ENCODE peak calls at places on chromosomes 16 and 17, in seven cellular contexts. One of them, this sample, is unnamed.

GRCh38 chr17:12627177-12627629 is 38.5 kb upstream of the MYOCD start:
- DNase-seq in IMR-90: peak
- DNase-seq in colonic mucosa: no peak
- DNase-seq in GM10248: no peak
- DNase-seq in epithelial cell of esophagus: peak
- DNase-seq in nephron progenitor cell: no peak
- DNase-seq in GM23338: no peak
- DNase-seq in this sample: peak

GRCh38 chr17:66953661-66954060 is 10.8 kb upstream of the CACNG4 start:
- DNase-seq in IMR-90: no peak
- DNase-seq in colonic mucosa: no peak
- DNase-seq in GM10248: no peak
- DNase-seq in epithelial cell of esophagus: no peak
- DNase-seq in nephron progenitor cell: no peak
- DNase-seq in GM23338: no peak
- DNase-seq in this sample: no peak

GRCh38 chr17:27230996-27231395 is 62.9 kb upstream of the WSB1 start:
- DNase-seq in IMR-90: no peak
- DNase-seq in colonic mucosa: no peak
- DNase-seq in GM10248: no peak
- DNase-seq in epithelial cell of esophagus: no peak
- DNase-seq in nephron progenitor cell: no peak
- DNase-seq in GM23338: no peak
- DNase-seq in this sample: no peak

GRCh38 chr17:55215711-55216110 is 49.0 kb upstream of the HLF start:
- DNase-seq in IMR-90: no peak
- DNase-seq in colonic mucosa: no peak
- DNase-seq in GM10248: no peak
- DNase-seq in epithelial cell of esophagus: no peak
- DNase-seq in nephron progenitor cell: no peak
- DNase-seq in GM23338: no peak
- DNase-seq in this sample: no peak

GRCh38 chr17:49633762-49634486 is 44.0 kb downstream of the SPOP start:
- DNase-seq in IMR-90: no peak
- DNase-seq in colonic mucosa: no peak
- DNase-seq in GM10248: no peak
- DNase-seq in epithelial cell of esophagus: no peak
- DNase-seq in nephron progenitor cell: no peak
- DNase-seq in GM23338: peak
- DNase-seq in this sample: no peak

GRCh38 chr16:60204221-60204620 is 1470.1 kb upstream of the GOT2 start:
- DNase-seq in IMR-90: no peak
- DNase-seq in colonic mucosa: no peak
- DNase-seq in GM10248: no peak
- DNase-seq in epithelial cell of esophagus: peak
- DNase-seq in nephron progenitor cell: no peak
- DNase-seq in GM23338: no peak
- DNase-seq in this sample: no peak

GRCh38 chr17:77151236-77151635 is 10.5 kb downstream of the SEC14L1 start:
- DNase-seq in IMR-90: no peak
- DNase-seq in colonic mucosa: no peak
- DNase-seq in GM10248: no peak
- DNase-seq in epithelial cell of esophagus: no peak
- DNase-seq in nephron progenitor cell: no peak
- DNase-seq in GM23338: no peak
- DNase-seq in this sample: no peak

GRCh38 chr16:58451263-58451662 is 48.7 kb upstream of the NDRG4 start:
- DNase-seq in IMR-90: no peak
- DNase-seq in colonic mucosa: no peak
- DNase-seq in GM10248: no peak
- DNase-seq in epithelial cell of esophagus: no peak
- DNase-seq in nephron progenitor cell: peak
- DNase-seq in GM23338: no peak
- DNase-seq in this sample: no peak

GRCh38 chr17:67156269-67157199 is 88.5 kb downstream of the HELZ start:
- DNase-seq in IMR-90: peak
- DNase-seq in colonic mucosa: no peak
- DNase-seq in GM10248: no peak
- DNase-seq in epithelial cell of esophagus: peak
- DNase-seq in nephron progenitor cell: no peak
- DNase-seq in GM23338: peak
- DNase-seq in this sample: no peak

GRCh38 chr16:15811778-15812750 is 44.8 kb downstream of the MYH11 start:
- DNase-seq in IMR-90: peak
- DNase-seq in colonic mucosa: no peak
- DNase-seq in GM10248: no peak
- DNase-seq in epithelial cell of esophagus: peak
- DNase-seq in nephron progenitor cell: no peak
- DNase-seq in GM23338: peak
- DNase-seq in this sample: peak

DNA sequence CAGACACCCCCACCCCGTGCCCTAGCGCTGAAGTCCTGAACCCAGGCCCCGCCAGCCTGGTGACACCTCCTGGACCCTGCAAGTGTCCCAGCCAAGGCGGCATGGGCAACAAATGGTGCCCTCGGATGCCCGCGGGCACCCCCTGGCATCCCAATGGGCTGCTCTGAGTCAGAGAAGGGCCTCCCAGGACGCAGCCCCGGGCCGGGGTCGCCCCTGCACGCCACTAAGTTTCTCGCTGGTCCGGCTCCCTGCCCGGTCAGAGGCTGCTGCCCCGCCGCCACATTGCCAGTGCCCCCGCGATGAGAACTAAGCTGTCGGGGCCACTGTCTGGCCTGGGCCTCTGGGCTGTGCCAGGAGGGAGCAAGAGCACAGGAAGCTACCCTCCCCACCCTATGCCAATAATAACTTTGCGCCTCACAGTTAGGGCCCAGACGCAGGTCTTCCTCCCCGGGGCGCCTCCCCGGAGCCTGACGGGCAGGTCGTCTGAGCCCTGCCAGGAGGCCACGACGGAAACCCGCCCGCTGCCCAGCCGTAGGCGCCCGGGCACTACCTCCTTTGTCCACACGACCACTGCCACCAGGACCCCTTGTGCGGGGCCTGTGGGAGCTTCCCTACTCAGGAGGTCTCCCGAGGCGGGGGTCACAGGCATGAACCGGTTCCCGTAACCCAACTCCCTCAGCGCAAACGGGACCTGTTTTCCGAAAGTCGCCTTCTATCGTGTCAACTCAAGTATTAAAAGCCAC is 1.4 kb downstream of the ZFPM1 start:
- DNase-seq in IMR-90: no peak
- DNase-seq in colonic mucosa: peak
- DNase-seq in GM10248: no peak
- DNase-seq in epithelial cell of esophagus: peak
- DNase-seq in nephron progenitor cell: peak
- DNase-seq in GM23338: peak
- DNase-seq in this sample: no peak
- TF ChIP-seq CTCF in IMR-90: no peak
- TF ChIP-seq CTCF in colonic mucosa: no peak
- TF ChIP-seq CTCF in GM10248: no peak
- TF ChIP-seq CTCF in epithelial cell of esophagus: no peak
- TF ChIP-seq CTCF in nephron progenitor cell: no peak
- TF ChIP-seq CTCF in GM23338: no peak
- TF ChIP-seq CTCF in this sample: peak

GRCh38 chr16:73010150-73010676 is 37.7 kb downstream of the ZFHX3 start:
- DNase-seq in IMR-90: no peak
- DNase-seq in colonic mucosa: no peak
- DNase-seq in GM10248: no peak
- DNase-seq in epithelial cell of esophagus: no peak
- DNase-seq in nephron progenitor cell: no peak
- DNase-seq in GM23338: no peak
- DNase-seq in this sample: no peak

GRCh38 chr16:73014768-73015167 is 33.2 kb downstream of the ZFHX3 start:
- DNase-seq in IMR-90: no peak
- DNase-seq in colonic mucosa: no peak
- DNase-seq in GM10248: no peak
- DNase-seq in epithelial cell of esophagus: no peak
- DNase-seq in nephron progenitor cell: no peak
- DNase-seq in GM23338: no peak
- DNase-seq in this sample: no peak

GRCh38 chr16:73013974-73014373 is 34.0 kb downstream of the ZFHX3 start:
- DNase-seq in IMR-90: no peak
- DNase-seq in colonic mucosa: no peak
- DNase-seq in GM10248: no peak
- DNase-seq in epithelial cell of esophagus: no peak
- DNase-seq in nephron progenitor cell: no peak
- DNase-seq in GM23338: no peak
- DNase-seq in this sample: no peak

GRCh38 chr16:73012341-73012740 is 35.6 kb downstream of the ZFHX3 start:
- DNase-seq in IMR-90: no peak
- DNase-seq in colonic mucosa: no peak
- DNase-seq in GM10248: no peak
- DNase-seq in epithelial cell of esophagus: no peak
- DNase-seq in nephron progenitor cell: no peak
- DNase-seq in GM23338: no peak
- DNase-seq in this sample: no peak

DNA sequence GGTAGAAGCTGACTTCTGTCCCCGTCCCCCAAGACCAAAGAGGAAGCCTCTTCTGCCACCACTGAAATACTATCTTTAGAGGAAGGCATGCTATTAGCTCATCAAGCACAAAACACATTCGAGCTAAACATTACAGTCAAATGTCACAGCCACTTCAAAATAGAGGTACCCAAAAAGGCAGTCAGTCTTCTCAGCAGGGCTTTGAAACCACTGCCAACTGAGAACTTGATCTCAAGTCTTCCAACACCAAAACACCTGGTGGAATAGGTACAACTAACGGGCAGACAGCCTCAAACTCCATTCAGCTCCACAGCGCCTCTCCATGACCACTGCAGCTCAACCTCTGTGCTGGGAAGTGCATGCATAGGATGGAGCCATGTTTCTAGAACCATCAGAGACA is 36.0 kb downstream of the ZFHX3 start:
- DNase-seq in IMR-90: no peak
- DNase-seq in colonic mucosa: no peak
- DNase-seq in GM10248: no peak
- DNase-seq in epithelial cell of esophagus: no peak
- DNase-seq in nephron progenitor cell: no peak
- DNase-seq in GM23338: no peak
- DNase-seq in this sample: no peak
- TF ChIP-seq CTCF in IMR-90: no peak
- TF ChIP-seq CTCF in colonic mucosa: no peak
- TF ChIP-seq CTCF in GM10248: no peak
- TF ChIP-seq CTCF in epithelial cell of esophagus: no peak
- TF ChIP-seq CTCF in nephron progenitor cell: no peak
- TF ChIP-seq CTCF in GM23338: peak
- TF ChIP-seq CTCF in this sample: no peak

DNA sequence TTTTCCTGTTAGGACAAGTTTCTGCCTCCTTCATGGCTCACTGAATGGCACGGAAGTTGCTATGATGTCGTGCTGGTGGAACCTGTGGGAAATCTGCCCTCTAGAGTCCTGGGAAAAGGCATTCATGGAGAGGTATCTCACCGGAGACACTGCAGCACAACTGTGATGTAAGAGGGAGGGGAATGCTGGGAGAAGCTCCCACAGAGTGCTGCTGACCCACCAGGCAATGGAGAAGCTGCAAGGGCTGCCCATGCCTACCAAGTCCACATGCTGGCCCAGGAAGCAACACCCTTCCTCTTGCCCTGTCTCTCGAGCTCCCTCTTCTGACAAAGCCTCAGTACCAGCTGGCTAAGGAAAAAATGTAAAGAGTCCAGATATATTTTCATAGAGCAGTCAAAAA is 45.2 kb upstream of the SLC5A11 start:
- DNase-seq in IMR-90: peak
- DNase-seq in colonic mucosa: no peak
- DNase-seq in GM10248: no peak
- DNase-seq in epithelial cell of esophagus: peak
- DNase-seq in nephron progenitor cell: no peak
- DNase-seq in GM23338: peak
- DNase-seq in this sample: peak
- TF ChIP-seq CTCF in IMR-90: peak
- TF ChIP-seq CTCF in colonic mucosa: no peak
- TF ChIP-seq CTCF in GM10248: peak
- TF ChIP-seq CTCF in epithelial cell of esophagus: peak
- TF ChIP-seq CTCF in nephron progenitor cell: no peak
- TF ChIP-seq CTCF in GM23338: peak
- TF ChIP-seq CTCF in this sample: peak

DNA sequence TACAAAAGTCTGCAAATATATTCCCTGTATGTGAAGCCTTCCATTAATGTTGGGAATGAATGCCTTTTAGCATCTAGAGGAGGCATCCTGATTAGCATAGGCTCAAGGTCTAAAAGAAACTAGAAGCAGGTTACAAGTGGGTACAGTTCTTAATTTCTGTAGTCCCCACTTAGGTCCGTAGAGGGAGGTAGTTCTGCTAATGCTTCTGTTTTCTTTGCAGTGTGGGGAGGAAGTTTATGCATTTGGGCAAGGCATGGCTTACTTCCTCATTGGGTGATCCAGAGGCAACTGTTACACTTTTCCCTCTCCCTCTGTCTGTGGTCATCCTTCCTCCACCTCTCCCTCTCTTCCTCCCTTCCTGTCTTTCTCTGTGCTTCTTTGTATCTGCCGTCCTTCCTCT is 108.4 kb upstream of the ZKSCAN2 start:
- DNase-seq in IMR-90: no peak
- DNase-seq in colonic mucosa: no peak
- DNase-seq in GM10248: no peak
- DNase-seq in epithelial cell of esophagus: no peak
- DNase-seq in nephron progenitor cell: no peak
- DNase-seq in GM23338: peak
- DNase-seq in this sample: no peak
- TF ChIP-seq CTCF in IMR-90: no peak
- TF ChIP-seq CTCF in colonic mucosa: no peak
- TF ChIP-seq CTCF in GM10248: no peak
- TF ChIP-seq CTCF in epithelial cell of esophagus: no peak
- TF ChIP-seq CTCF in nephron progenitor cell: no peak
- TF ChIP-seq CTCF in GM23338: no peak
- TF ChIP-seq CTCF in this sample: no peak

GRCh38 chr17:79840204-79840988 is 1.2 kb upstream of the CBX4 start:
- DNase-seq in IMR-90: peak
- DNase-seq in colonic mucosa: peak
- DNase-seq in GM10248: no peak
- DNase-seq in epithelial cell of esophagus: peak
- DNase-seq in nephron progenitor cell: peak
- DNase-seq in GM23338: peak
- DNase-seq in this sample: peak
- TF ChIP-seq CTCF in IMR-90: peak
- TF ChIP-seq CTCF in colonic mucosa: no peak
- TF ChIP-seq CTCF in GM10248: no peak
- TF ChIP-seq CTCF in epithelial cell of esophagus: no peak
- TF ChIP-seq CTCF in nephron progenitor cell: no peak
- TF ChIP-seq CTCF in GM23338: no peak
- TF ChIP-seq CTCF in this sample: peak

GRCh38 chr17:6574689-6575595 is 18.6 kb upstream of the PITPNM3 start:
- DNase-seq in IMR-90: peak
- DNase-seq in colonic mucosa: no peak
- DNase-seq in GM10248: peak
- DNase-seq in epithelial cell of esophagus: peak
- DNase-seq in nephron progenitor cell: peak
- DNase-seq in GM23338: no peak
- DNase-seq in this sample: peak
- TF ChIP-seq CTCF in IMR-90: no peak
- TF ChIP-seq CTCF in colonic mucosa: no peak
- TF ChIP-seq CTCF in GM10248: peak
- TF ChIP-seq CTCF in epithelial cell of esophagus: no peak
- TF ChIP-seq CTCF in nephron progenitor cell: no peak
- TF ChIP-seq CTCF in GM23338: no peak
- TF ChIP-seq CTCF in this sample: no peak

This sample was measured in fibroblast of villous mesenchyme.